ENCODE peak calls at places on chromosomes 1 and 21, in five cellular contexts. B, X, H, S and J are unnamed samples.

GRCh38 chr1:53557830-53558784 is 98.9 kb downstream of the DMRTB1 start:
- DNase-seq in X (no peak), S (no peak), B (no peak), H (no peak), J (no peak)

GRCh38 chr1:182698977-182699672 is 14.7 kb upstream of the RGS8 start:
- DNase-seq in S (peak), B (peak), H (no peak), X (peak), J (peak)

GRCh38 chr1:30715216-30715615 is 8.2 kb downstream of the MATN1 start:
- DNase-seq in H (no peak), S (no peak), X (no peak), B (no peak), J (no peak)

GRCh38 chr1:244497805-244498204 is 36.7 kb downstream of the CATSPERE start:
- DNase-seq in X (no peak), H (no peak), S (peak), B (peak), J (peak)

GRCh38 chr1:145885738-145886287 is at the start of gene ANKRD35:
- DNase-seq in S (peak), H (peak), X (peak), B (peak), J (peak)

GRCh38 chr1:168114845-168115244 is 21.9 kb downstream of the GPR161 start:
- DNase-seq in B (no peak), H (peak), S (peak), X (no peak), J (peak)

GRCh38 chr1:30786264-30786991 is 28.9 kb upstream of the LAPTM5 start:
- DNase-seq in S (no peak), X (no peak), H (no peak), B (no peak), J (no peak)

GRCh38 chr1:225943582-225943981 is 2.6 kb upstream of the LEFTY2 start:
- DNase-seq in H (no peak), X (no peak), B (no peak), S (peak), J (no peak)

GRCh38 chr1:95625224-95625623 is 391.2 kb downstream of the RWDD3 start:
- DNase-seq in H (no peak), S (no peak), X (no peak), B (no peak), J (no peak)

GRCh38 chr1:64550505-64550904 is 80.6 kb downstream of the CACHD1 start:
- DNase-seq in S (no peak), H (no peak), B (no peak), X (no peak), J (no peak)

GRCh38 chr1:99886841-99887240 is 36.7 kb downstream of the AGL start:
- DNase-seq in X (no peak), S (no peak), H (no peak), B (peak), J (peak)

GRCh38 chr1:223645903-223646302 is 19.6 kb downstream of the CAPN8 start:
- DNase-seq in X (no peak), B (no peak), H (no peak), S (no peak), J (no peak)

GRCh38 chr1:46653405-46653853 is 14.7 kb downstream of the ATPAF1 start:
- DNase-seq in S (peak), H (no peak), X (no peak), B (peak), J (peak)

GRCh38 chr1:232562855-232563510 is 67.0 kb downstream of the SIPA1L2 start:
- DNase-seq in B (no peak), S (no peak), X (no peak), H (no peak), J (no peak)

GRCh38 chr1:16111771-16112557 is 38.5 kb upstream of the FAM131C start:
- DNase-seq in S (peak), H (no peak), X (no peak), B (peak), J (peak)

GRCh38 chr1:54335396-54336056 is 70.7 kb downstream of the SSBP3 start:
- DNase-seq in X (peak), S (peak), H (peak), B (peak), J (peak)

GRCh38 chr1:166952002-166952746 is 23.2 kb downstream of the ILDR2 start:
- DNase-seq in S (peak), H (no peak), X (no peak), B (peak), J (peak)

GRCh38 chr1:245822997-245823396 is 668.2 kb downstream of the KIF26B start:
- DNase-seq in B (peak), X (no peak), H (no peak), S (peak), J (peak)

GRCh38 chr1:205118810-205119209 is 3.0 kb downstream of the RBBP5 start:
- DNase-seq in H (no peak), B (no peak), X (no peak), S (no peak), J (no peak)

GRCh38 chr1:56688522-56689026 is 43.5 kb downstream of the PRKAA2 start:
- DNase-seq in B (peak), H (no peak), S (peak), X (no peak), J (peak)

GRCh38 chr1:243447342-243447741 is 191.5 kb downstream of the SDCCAG8 start:
- DNase-seq in H (peak), X (no peak), S (peak), B (peak), J (peak)

GRCh38 chr1:233394860-233395717 is 67.6 kb downstream of the MAP3K21 start:
- DNase-seq in B (peak), S (peak), X (no peak), H (peak), J (peak)

GRCh38 chr1:207941664-207942063 is 30.7 kb upstream of the CD34 start:
- DNase-seq in S (peak), H (peak), X (peak), B (peak), J (peak)

GRCh38 chr1:53111073-53111556 is 31.3 kb downstream of the SLC1A7 start:
- DNase-seq in X (no peak), B (peak), S (peak), H (no peak), J (peak)

GRCh38 chr1:219460561-219461511 is 152.1 kb downstream of the ZC3H11B start:
- DNase-seq in B (peak), H (no peak), X (no peak), S (no peak), J (no peak)

GRCh38 chr1:223156343-223156742 is 13.3 kb upstream of the TLR5 start:
- DNase-seq in B (no peak), S (no peak), X (no peak), H (no peak), J (no peak)

GRCh38 chr1:83555871-83556270 is 443.1 kb downstream of the TTLL7 start:
- DNase-seq in S (no peak), X (no peak), H (no peak), B (no peak), J (no peak)

GRCh38 chr1:17661546-17662157 is 93.5 kb upstream of the ACTL8 start:
- DNase-seq in S (peak), H (peak), X (no peak), B (peak), J (peak)

GRCh38 chr21:17782051-17782450 is 37.1 kb downstream of the C21orf91 start:
- DNase-seq in X (no peak), B (no peak), H (no peak), S (no peak), J (no peak)

GRCh38 chr1:201376464-201377374 is 761 bp downstream of the TNNT2 start:
- DNase-seq in X (no peak), H (no peak), B (peak), S (peak), J (peak)

GRCh38 chr1:216325946-216326345 is 97.3 kb downstream of the USH2A start:
- DNase-seq in H (peak), S (no peak), X (no peak), B (no peak), J (peak)

GRCh38 chr1:111505641-111506119 is 2.2 kb upstream of the ADORA3 start:
- DNase-seq in X (no peak), S (no peak), H (peak), B (no peak), J (no peak)

GRCh38 chr1:64691631-64692030 is 53.2 kb upstream of the RAVER2 start:
- DNase-seq in S (peak), X (no peak), B (peak), H (no peak), J (peak)

GRCh38 chr1:197621761-197622160 is 153.5 kb downstream of the DENND1B start:
- DNase-seq in X (no peak), S (no peak), B (no peak), H (no peak), J (no peak)

GRCh38 chr1:212918751-212919150 is 31.6 kb upstream of the VASH2 start:
- DNase-seq in X (no peak), S (no peak), H (no peak), B (no peak), J (no peak)

GRCh38 chr1:118333601-118334241 is 148.7 kb upstream of the SPAG17 start:
- DNase-seq in S (no peak), B (no peak), X (no peak), H (no peak), J (no peak)

DNA sequence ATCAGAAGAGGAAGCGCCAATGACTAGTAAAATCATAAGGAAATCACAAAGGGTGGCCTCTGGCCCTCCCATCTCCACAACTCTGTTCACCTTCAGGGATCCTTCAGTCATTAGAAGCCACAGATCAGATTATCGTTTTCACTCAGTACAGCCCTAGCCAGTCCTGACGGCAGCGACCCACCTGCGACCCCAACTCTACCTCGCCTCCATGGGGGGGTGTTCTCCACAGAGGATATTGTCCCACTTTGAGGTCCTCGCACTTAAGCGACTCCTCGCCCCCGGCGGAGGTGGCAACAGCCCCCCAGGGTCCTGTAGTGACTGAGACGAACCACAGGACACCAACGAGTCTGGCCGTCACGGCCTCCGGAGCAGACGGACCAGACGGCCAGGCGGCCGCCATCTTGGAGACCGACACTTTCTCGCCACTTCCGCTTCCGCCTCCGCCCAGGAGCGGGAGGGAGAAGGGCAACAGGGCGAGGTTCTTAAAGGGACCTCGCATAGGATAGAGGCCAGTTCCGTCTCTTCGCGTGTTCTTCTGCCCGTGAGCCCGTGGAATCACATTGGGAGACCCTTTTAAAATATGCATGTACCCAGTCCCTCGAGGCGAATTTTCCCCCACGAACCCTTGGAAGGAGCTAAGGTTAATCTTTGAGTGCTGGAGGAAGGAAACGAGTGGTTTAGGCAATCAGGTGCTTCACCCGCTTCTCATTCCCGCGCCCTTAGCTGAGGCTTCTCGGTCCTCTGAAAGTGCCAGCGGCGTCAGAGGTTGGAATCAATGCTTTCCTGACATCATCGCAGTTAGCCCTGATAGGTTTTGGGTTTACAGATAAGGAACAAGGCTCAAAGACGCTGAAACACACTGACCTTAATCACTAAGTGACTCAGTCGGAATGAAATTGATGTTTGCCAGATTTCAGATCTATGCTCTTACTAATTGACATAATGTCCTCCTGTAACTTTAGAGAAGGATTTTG is at the start of gene TM2D1:
- DNase-seq in X (peak), B (peak), H (peak), S (peak), J (peak)
- H3K4me3 ChIP-seq in X (peak), B (peak), H (peak), S (peak), J (peak)

DNA sequence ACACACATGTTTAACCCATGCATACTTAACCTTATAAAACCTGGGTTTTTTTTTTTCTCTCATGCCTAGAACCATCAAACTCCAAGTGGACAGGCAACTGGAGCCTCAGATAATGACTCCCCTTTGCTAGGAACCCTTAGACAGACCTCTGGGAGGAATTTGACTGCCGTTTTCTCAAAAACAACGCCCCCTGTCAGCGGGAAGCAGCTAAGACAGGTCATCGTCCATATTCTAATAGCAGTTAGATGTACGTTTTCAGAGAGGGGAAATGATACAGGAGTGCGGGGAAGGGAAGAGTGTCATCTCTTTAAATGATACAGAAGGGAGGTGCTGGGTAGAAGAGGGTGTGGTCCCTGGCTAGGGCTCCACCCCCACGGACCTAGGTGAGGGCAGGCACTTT is 34.7 kb downstream of the LRRC3 start:
- DNase-seq in H (no peak), X (no peak), S (no peak), B (no peak), J (no peak)
- TF ChIP-seq CTCF in H (no peak), X (no peak), S (peak), B (peak), J (peak)

GRCh38 chr1:181061891-181062777 is 26.4 kb upstream of the IER5 start:
- DNase-seq in B (no peak), H (no peak), S (no peak), X (no peak), J (no peak)
- H3K4me3 ChIP-seq in B (no peak), H (no peak), S (no peak), X (peak), J (no peak)

GRCh38 chr1:39721664-39722063 is 17.0 kb upstream of the PPIE start:
- DNase-seq in S (no peak), B (no peak), X (no peak), H (no peak), J (no peak)

GRCh38 chr1:39722495-39722894 is 16.2 kb upstream of the PPIE start:
- DNase-seq in X (no peak), H (no peak), B (no peak), S (no peak), J (no peak)

GRCh38 chr1:39720094-39720999 is 18.3 kb upstream of the PPIE start:
- DNase-seq in X (no peak), S (peak), B (peak), H (peak), J (peak)

GRCh38 chr1:39713557-39713956 is 22.3 kb upstream of the HPCAL4 start:
- DNase-seq in H (peak), X (no peak), B (no peak), S (no peak), J (no peak)

GRCh38 chr1:39717809-39718208 is 20.9 kb upstream of the PPIE start:
- DNase-seq in H (no peak), X (no peak), B (no peak), S (no peak), J (no peak)
- TF ChIP-seq CTCF in H (no peak), X (no peak), B (no peak), S (no peak), J (no peak)

GRCh38 chr1:153944005-153944821 is 2.3 kb downstream of the DENND4B start:
- DNase-seq in B (no peak), X (no peak), S (no peak), H (no peak), J (no peak)
- H3K4me3 ChIP-seq in B (no peak), X (peak), S (no peak), H (peak), J (no peak)

GRCh38 chr21:22476214-22476613 is 1478.0 kb downstream of the NCAM2 start:
- DNase-seq in H (no peak), S (no peak), B (no peak), X (no peak), J (no peak)

GRCh38 chr21:22476726-22477646 is 1478.8 kb downstream of the NCAM2 start:
- DNase-seq in S (no peak), X (no peak), B (no peak), H (no peak), J (no peak)

GRCh38 chr21:22468893-22469292 is 1470.7 kb downstream of the NCAM2 start:
- DNase-seq in H (no peak), B (no peak), S (no peak), X (no peak), J (no peak)

GRCh38 chr21:22474403-22474802 is 1476.2 kb downstream of the NCAM2 start:
- DNase-seq in X (no peak), H (no peak), B (no peak), S (no peak), J (no peak)
- TF ChIP-seq CTCF in X (no peak), H (no peak), B (no peak), S (no peak), J (no peak)

GRCh38 chr1:85277027-85277625 is 694 bp upstream of the BCL10 start:
- DNase-seq in X (no peak), B (no peak), S (no peak), H (no peak), J (no peak)

GRCh38 chr1:85276290-85277026 is at the start of gene BCL10:
- DNase-seq in H (peak), X (peak), B (peak), S (peak), J (peak)

GRCh38 chr1:85275701-85276289 is 637 bp downstream of the BCL10 start:
- DNase-seq in X (no peak), H (no peak), B (no peak), S (no peak), J (peak)

GRCh38 chr1:85274969-85275453 is 1.4 kb downstream of the BCL10 start:
- DNase-seq in X (no peak), S (peak), H (no peak), B (peak), J (peak)

DNA sequence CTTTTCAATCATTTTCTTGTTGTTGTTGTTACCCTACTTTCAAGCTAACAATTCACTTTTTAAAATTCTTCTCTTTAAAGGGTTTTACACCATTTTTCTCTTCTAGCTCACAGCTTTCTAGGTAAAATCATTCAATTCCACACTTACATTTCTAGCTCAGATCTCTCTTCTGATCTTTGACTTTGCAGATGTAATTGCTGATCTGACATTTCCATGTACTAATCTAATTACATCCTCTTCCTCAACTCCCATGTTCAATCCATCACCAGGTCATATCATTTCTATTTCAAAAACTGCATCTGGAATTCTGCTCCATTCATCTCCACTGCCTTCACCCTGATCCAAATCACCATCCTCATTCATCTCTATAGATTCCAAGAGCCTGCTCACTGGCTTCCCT is 3.0 kb downstream of the BCL10 start:
- DNase-seq in S (no peak), B (no peak), H (no peak), X (no peak), J (no peak)
- H3K4me3 ChIP-seq in S (no peak), B (no peak), H (no peak), X (no peak), J (no peak)

GRCh38 chr1:151135433-151136385 is 10.7 kb downstream of the SEMA6C start:
- DNase-seq in H (peak), X (no peak), B (no peak), S (no peak), J (no peak)
- TF ChIP-seq CTCF in H (no peak), X (no peak), B (no peak), S (no peak), J (no peak)

GRCh38 chr1:21341517-21342078 is 51.3 kb upstream of the ECE1 start:
- DNase-seq in H (peak), B (no peak), X (no peak), S (no peak), J (no peak)
- H3K4me3 ChIP-seq in H (no peak), B (no peak), X (peak), S (no peak), J (peak)

GRCh38 chr1:87151500-87152421 is 176.9 kb upstream of the LMO4 start:
- DNase-seq in H (peak), B (peak), S (peak), X (peak), J (peak)
- TF ChIP-seq CTCF in H (no peak), B (peak), S (peak), X (peak), J (peak)